ENCODE peak calls at places on chromosomes 6 and 20, in nine cellular contexts. R is hepatocyte, B is GM23338, L is GM23248, F is PC-3, J is SK-N-SH, N is MM.1S, O is neural progenitor cell, C is OCI-LY7. P is an unnamed sample.

GRCh38 chr6:167930300-167930699 is 67.2 kb upstream of the KIF25 start:
- DNase-seq in R (no peak), B (no peak), L (peak), F (peak), J (no peak), N (no peak), O (no peak), C (no peak), P (no peak)

GRCh38 chr6:31945507-31946369 is at the start of gene CFB:
- DNase-seq in R (peak), B (peak), L (peak), F (peak), J (no peak), N (no peak), O (peak), C (no peak), P (no peak)

GRCh38 chr6:89297695-89298351 is 17.3 kb downstream of the GABRR2 start:
- DNase-seq in R (peak), B (no peak), L (peak), F (peak), J (no peak), N (peak), O (peak), C (no peak), P (peak)

GRCh38 chr6:16583151-16583762 is 178.0 kb downstream of the ATXN1 start:
- DNase-seq in R (no peak), B (no peak), L (no peak), F (no peak), J (no peak), N (no peak), O (no peak), C (no peak), P (no peak)

GRCh38 chr6:68776382-68776781 is 141.3 kb downstream of the ADGRB3 start:
- DNase-seq in R (no peak), B (no peak), L (no peak), F (no peak), J (no peak), N (no peak), O (no peak), C (no peak), P (no peak)

GRCh38 chr20:57589728-57590484 is 29.0 kb downstream of the PCK1 start:
- DNase-seq in R (peak), B (peak), L (no peak), F (no peak), J (no peak), N (no peak), O (peak), C (no peak), P (no peak)

GRCh38 chr6:152573762-152574161 is 63.4 kb downstream of the SYNE1 start:
- DNase-seq in R (no peak), B (no peak), L (peak), F (no peak), J (no peak), N (no peak), O (no peak), C (no peak), P (no peak)

GRCh38 chr6:91127752-91128151 is 540.9 kb upstream of the MAP3K7 start:
- DNase-seq in R (no peak), B (peak), L (no peak), F (no peak), J (no peak), N (no peak), O (no peak), C (no peak), P (no peak)

GRCh38 chr6:39195792-39196385 is 33.4 kb downstream of the KCNK5 start:
- DNase-seq in R (no peak), B (no peak), L (no peak), F (no peak), J (no peak), N (no peak), O (no peak), C (no peak), P (no peak)

GRCh38 chr6:44051516-44051915 is 75.7 kb downstream of the MRPL14 start:
- DNase-seq in R (peak), B (no peak), L (peak), F (peak), J (no peak), N (no peak), O (no peak), C (no peak), P (no peak)

GRCh38 chr6:10491463-10491862 is 29.7 kb upstream of the GCNT2 start:
- DNase-seq in R (no peak), B (no peak), L (no peak), F (no peak), J (no peak), N (no peak), O (no peak), C (no peak), P (no peak)

GRCh38 chr20:16803965-16804792 is 56.0 kb downstream of the OTOR start:
- DNase-seq in R (peak), B (peak), L (peak), F (peak), J (peak), N (peak), O (peak), C (peak), P (peak)

GRCh38 chr20:43446361-43446879 is 11.3 kb upstream of the SRSF6 start:
- DNase-seq in R (no peak), B (no peak), L (peak), F (no peak), J (peak), N (no peak), O (no peak), C (no peak), P (no peak)

GRCh38 chr6:5619249-5619648 is 357.9 kb downstream of the FARS2 start:
- DNase-seq in R (no peak), B (no peak), L (no peak), F (no peak), J (no peak), N (no peak), O (no peak), C (peak), P (no peak)

GRCh38 chr6:30882764-30883475 is 1.4 kb upstream of the DDR1 start:
- DNase-seq in R (peak), B (peak), L (no peak), F (peak), J (peak), N (no peak), O (peak), C (peak), P (peak)

GRCh38 chr20:44211177-44212039 is 837 bp upstream of the OSER1 start:
- DNase-seq in R (peak), B (no peak), L (peak), F (no peak), J (peak), N (peak), O (peak), C (no peak), P (no peak)

GRCh38 chr6:152173321-152173720 is 365.8 kb downstream of the ESR1 start:
- DNase-seq in R (no peak), B (no peak), L (peak), F (no peak), J (no peak), N (no peak), O (no peak), C (no peak), P (no peak)

GRCh38 chr6:43942616-43943015 is 172.6 kb downstream of the VEGFA start:
- DNase-seq in R (no peak), B (no peak), L (no peak), F (no peak), J (no peak), N (no peak), O (no peak), C (no peak), P (no peak)

GRCh38 chr6:30143780-30144179 is 7.8 kb downstream of the TRIM40 start:
- DNase-seq in R (no peak), B (no peak), L (no peak), F (no peak), J (peak), N (no peak), O (no peak), C (no peak), P (no peak)

GRCh38 chr20:19233025-19233794 is 20.8 kb downstream of the SLC24A3 start:
- DNase-seq in R (no peak), B (no peak), L (no peak), F (no peak), J (no peak), N (no peak), O (no peak), C (no peak), P (no peak)

GRCh38 chr6:119481098-119481497 is 131.5 kb upstream of the MAN1A1 start:
- DNase-seq in R (no peak), B (no peak), L (no peak), F (no peak), J (no peak), N (no peak), O (no peak), C (no peak), P (no peak)

GRCh38 chr20:49447946-49448809 is 34.3 kb downstream of the KCNB1 start:
- DNase-seq in R (peak), B (no peak), L (peak), F (no peak), J (no peak), N (no peak), O (peak), C (no peak), P (no peak)

GRCh38 chr6:16729183-16729696 is 32.0 kb downstream of the ATXN1 start:
- DNase-seq in R (peak), B (no peak), L (peak), F (peak), J (no peak), N (no peak), O (no peak), C (no peak), P (no peak)

GRCh38 chr6:3516094-3516493 is 59.2 kb upstream of the SLC22A23 start:
- DNase-seq in R (peak), B (no peak), L (peak), F (peak), J (no peak), N (no peak), O (no peak), C (no peak), P (no peak)

GRCh38 chr6:53641348-53641747 is 24.2 kb downstream of the KLHL31 start:
- DNase-seq in R (no peak), B (no peak), L (no peak), F (no peak), J (no peak), N (no peak), O (peak), C (no peak), P (no peak)

GRCh38 chr6:98601697-98602096 is 232.7 kb upstream of the POU3F2 start:
- DNase-seq in R (no peak), B (no peak), L (no peak), F (no peak), J (no peak), N (no peak), O (peak), C (no peak), P (no peak)

GRCh38 chr6:36545767-36546663 is 1.3 kb downstream of the STK38 start:
- DNase-seq in R (peak), B (peak), L (peak), F (peak), J (peak), N (peak), O (peak), C (peak), P (no peak)

GRCh38 chr6:106363401-106364138 is 3.1 kb downstream of the CRYBG1 start:
- DNase-seq in R (no peak), B (no peak), L (peak), F (peak), J (no peak), N (no peak), O (no peak), C (no peak), P (no peak)

GRCh38 chr20:10563935-10564492 is 109.8 kb downstream of the JAG1 start:
- DNase-seq in R (no peak), B (no peak), L (no peak), F (no peak), J (no peak), N (no peak), O (no peak), C (no peak), P (no peak)

GRCh38 chr6:106609699-106610098 is 19.6 kb downstream of the RTN4IP1 start:
- DNase-seq in R (peak), B (peak), L (peak), F (peak), J (peak), N (no peak), O (peak), C (peak), P (peak)

GRCh38 chr6:73768630-73769029 is 72.6 kb downstream of the CD109 start:
- DNase-seq in R (no peak), B (no peak), L (no peak), F (no peak), J (no peak), N (no peak), O (peak), C (no peak), P (no peak)
- TF ChIP-seq EZH2phosphoT487 in R (no peak), B (no peak), L (no peak), F (no peak), J (no peak), N (no peak), O (no peak), C (no peak), P (no peak)

GRCh38 chr20:55052464-55052863 is 577.1 kb downstream of the DOK5 start:
- DNase-seq in R (no peak), B (no peak), L (no peak), F (no peak), J (no peak), N (no peak), O (no peak), C (no peak), P (no peak)

GRCh38 chr20:55053389-55053788 is 578.0 kb downstream of the DOK5 start:
- DNase-seq in R (no peak), B (no peak), L (no peak), F (no peak), J (no peak), N (no peak), O (no peak), C (no peak), P (no peak)

GRCh38 chr20:55058938-55059337 is 583.5 kb downstream of the DOK5 start:
- DNase-seq in R (no peak), B (no peak), L (no peak), F (no peak), J (no peak), N (no peak), O (no peak), C (no peak), P (no peak)

GRCh38 chr20:55054443-55054842 is 579.0 kb downstream of the DOK5 start:
- DNase-seq in R (no peak), B (no peak), L (no peak), F (no peak), J (no peak), N (no peak), O (no peak), C (no peak), P (no peak)

DNA sequence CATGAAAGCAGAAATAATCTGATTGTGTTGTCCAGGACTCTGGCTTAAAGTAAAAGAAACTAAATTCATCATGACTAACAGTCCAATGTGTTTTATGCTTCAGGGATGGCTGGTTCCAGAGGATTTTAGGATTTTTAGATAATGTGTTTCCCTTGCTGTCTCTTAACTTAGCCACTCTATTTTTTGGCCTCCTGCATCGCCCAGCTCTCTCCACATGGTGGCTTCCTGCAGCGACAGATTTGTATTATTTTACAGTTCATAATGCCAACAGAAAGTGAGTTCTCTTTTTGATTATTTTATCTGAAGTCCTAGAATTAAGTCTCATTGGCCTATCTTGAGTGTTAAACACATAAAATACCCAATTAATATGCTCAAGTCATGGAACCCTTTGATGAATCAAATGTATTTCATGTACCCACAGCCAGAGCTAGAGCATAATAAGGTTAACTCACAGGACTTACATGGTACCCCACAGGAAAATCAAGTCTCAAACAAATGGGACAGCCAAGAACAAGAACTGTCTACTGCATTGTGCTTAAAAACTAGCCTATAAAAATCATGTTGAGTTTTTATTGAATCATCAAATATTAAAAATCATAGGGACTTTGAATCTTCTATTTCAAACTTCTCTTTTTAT is 582.5 kb downstream of the DOK5 start:
- DNase-seq in R (no peak), B (no peak), L (no peak), F (no peak), J (no peak), N (peak), O (no peak), C (no peak), P (no peak)
- TF ChIP-seq EZH2phosphoT487 in R (no peak), B (no peak), L (no peak), F (no peak), J (no peak), N (no peak), O (no peak), C (no peak), P (no peak)

DNA sequence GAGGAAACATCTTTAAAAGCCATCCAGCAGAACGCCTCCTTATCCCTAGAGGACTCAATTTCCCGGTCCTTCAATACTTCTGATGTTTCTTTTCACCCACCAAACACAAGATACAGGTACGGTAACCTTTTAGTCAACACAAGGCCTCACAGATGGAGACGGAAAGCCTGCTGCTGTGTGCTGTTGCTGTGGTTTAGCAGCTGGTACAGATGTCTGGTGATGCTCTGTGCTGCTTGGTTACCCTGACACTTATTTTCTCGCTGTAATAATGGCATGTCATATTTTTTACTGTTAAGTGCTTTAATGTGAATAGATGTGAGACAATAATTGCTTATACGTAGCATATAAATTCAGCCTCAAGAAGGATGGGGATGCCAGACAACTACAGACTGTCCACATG is 25.3 kb downstream of the GMDS start:
- DNase-seq in R (no peak), B (no peak), L (no peak), F (no peak), J (no peak), N (no peak), O (no peak), C (no peak), P (no peak)
- TF ChIP-seq EZH2phosphoT487 in R (no peak), B (no peak), L (no peak), F (no peak), J (no peak), N (no peak), O (no peak), C (no peak), P (no peak)

GRCh38 chr20:38839563-38839962 is 34.1 kb downstream of the PPP1R16B start:
- DNase-seq in R (no peak), B (no peak), L (no peak), F (no peak), J (no peak), N (no peak), O (no peak), C (no peak), P (no peak)

GRCh38 chr20:38841570-38841969 is 36.1 kb downstream of the PPP1R16B start:
- DNase-seq in R (no peak), B (no peak), L (no peak), F (no peak), J (no peak), N (no peak), O (no peak), C (no peak), P (no peak)

GRCh38 chr20:38842017-38842416 is 36.5 kb downstream of the PPP1R16B start:
- DNase-seq in R (no peak), B (no peak), L (no peak), F (no peak), J (no peak), N (peak), O (no peak), C (peak), P (no peak)

GRCh38 chr20:38840894-38841470 is 35.5 kb downstream of the PPP1R16B start:
- DNase-seq in R (no peak), B (no peak), L (no peak), F (no peak), J (no peak), N (no peak), O (no peak), C (no peak), P (no peak)

DNA sequence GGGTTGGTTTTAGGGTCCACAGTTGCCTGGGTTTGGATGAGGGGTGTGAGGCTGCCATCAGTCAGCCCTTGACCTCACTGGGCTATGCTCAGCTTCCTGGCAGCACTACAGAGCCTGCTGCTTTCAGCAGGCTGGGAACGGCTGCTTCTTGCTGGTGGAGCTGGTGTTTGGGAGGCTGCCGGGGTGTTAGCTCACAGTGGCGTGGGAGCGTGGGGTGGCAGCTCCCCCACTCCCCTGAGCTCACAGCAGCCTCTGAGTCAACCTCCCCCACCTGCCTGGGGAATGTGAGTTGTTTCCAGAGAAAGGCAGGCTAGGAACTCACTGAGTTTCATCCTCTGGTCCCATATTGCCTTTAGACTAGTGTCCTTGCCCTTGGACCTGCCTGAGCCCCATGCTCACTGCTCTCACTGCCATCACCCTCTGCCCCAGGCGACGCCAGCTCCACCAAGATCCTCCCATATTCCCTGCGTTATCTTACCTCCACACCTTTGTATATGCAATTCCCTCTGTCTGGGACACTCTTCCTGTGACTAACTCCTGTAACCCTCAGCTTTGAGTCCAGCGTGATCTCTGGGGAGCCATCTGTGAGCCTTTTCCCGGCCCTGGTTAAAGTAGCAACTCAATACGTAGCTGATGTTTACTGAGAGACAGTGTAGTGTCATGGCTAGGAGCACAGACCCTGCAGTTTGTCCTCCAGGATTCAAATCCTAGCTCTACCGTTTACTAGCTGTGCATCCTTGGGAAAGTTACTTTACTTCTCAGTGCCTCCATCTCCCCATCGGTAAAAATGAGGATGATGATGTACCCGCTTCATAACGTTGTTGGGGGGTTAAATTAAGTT is 34.8 kb downstream of the PPP1R16B start:
- DNase-seq in R (no peak), B (no peak), L (peak), F (no peak), J (no peak), N (no peak), O (no peak), C (no peak), P (no peak)
- TF ChIP-seq EZH2phosphoT487 in R (no peak), B (no peak), L (no peak), F (no peak), J (no peak), N (no peak), O (no peak), C (no peak), P (no peak)

GRCh38 chr20:61753196-61753942 is 312.3 kb downstream of the TAF4 start:
- DNase-seq in R (peak), B (no peak), L (peak), F (no peak), J (no peak), N (peak), O (no peak), C (no peak), P (no peak)
- TF ChIP-seq EZH2phosphoT487 in R (no peak), B (no peak), L (no peak), F (no peak), J (no peak), N (no peak), O (no peak), C (no peak), P (no peak)

GRCh38 chr20:47854687-47855212 is 69.5 kb upstream of the SULF2 start:
- DNase-seq in R (peak), B (peak), L (peak), F (peak), J (peak), N (peak), O (peak), C (peak), P (peak)
- TF ChIP-seq EZH2phosphoT487 in R (no peak), B (no peak), L (no peak), F (no peak), J (no peak), N (no peak), O (no peak), C (no peak), P (no peak)